ENCODE peak calls at places on chromosome 1, in four cellular contexts. A is CD8-positive, alpha-beta memory T cell; N is small intestine; L is K562. Z is an unnamed sample.

GRCh38 chr1:228143480-228144212 is 3.6 kb downstream of the GUK1 start:
- DNase-seq in A (no peak), N (no peak), L (no peak), Z (no peak)

GRCh38 chr1:59052194-59052593 is 244.7 kb upstream of the FGGY start:
- DNase-seq in A (no peak), N (no peak), L (no peak), Z (no peak)

GRCh38 chr1:221344693-221345092 is 397.2 kb downstream of the DUSP10 start:
- DNase-seq in A (no peak), N (no peak), L (no peak), Z (no peak)

GRCh38 chr1:98387701-98388100 is 273.8 kb upstream of the SNX7 start:
- DNase-seq in A (no peak), N (no peak), L (no peak), Z (no peak)

GRCh38 chr1:151729157-151729965 is 8.0 kb downstream of the RIIAD1 start:
- DNase-seq in A (no peak), N (peak; percentile 58), L (no peak), Z (no peak)

GRCh38 chr1:109241841-109242301 is 7.5 kb upstream of the CELSR2 start:
- DNase-seq in A (no peak), N (no peak), L (no peak), Z (no peak)

GRCh38 chr1:81174052-81174451 is 626.7 kb upstream of the ADGRL2 start:
- DNase-seq in A (no peak), N (no peak), L (no peak), Z (no peak)

GRCh38 chr1:189775343-189775742 is 702.3 kb downstream of the BRINP3 start:
- DNase-seq in A (no peak), N (no peak), L (no peak), Z (no peak)

GRCh38 chr1:244992833-244993232 is 128.5 kb upstream of the HNRNPU start:
- DNase-seq in A (no peak), N (no peak), L (no peak), Z (no peak)

GRCh38 chr1:103514920-103515503 is 10.5 kb upstream of the RNPC3 start:
- DNase-seq in A (peak; percentile 44), N (peak; percentile 58), L (peak; percentile 48), Z (peak; percentile 11)

GRCh38 chr1:88877382-88877825 is 14.0 kb downstream of the GTF2B start:
- DNase-seq in A (peak; percentile 30), N (peak; percentile 41), L (peak; percentile 16), Z (no peak)

GRCh38 chr1:39633422-39633821 is 6.0 kb downstream of the HEYL start:
- DNase-seq in A (no peak), N (no peak), L (no peak), Z (no peak)

GRCh38 chr1:39631361-39632331 is 7.8 kb downstream of the HEYL start:
- DNase-seq in A (no peak), N (no peak), L (no peak), Z (no peak)

GRCh38 chr1:39635205-39635870 is 4.1 kb downstream of the HEYL start:
- DNase-seq in A (no peak), N (no peak), L (no peak), Z (no peak)

GRCh38 chr1:39635871-39636210 is 3.6 kb downstream of the HEYL start:
- DNase-seq in A (no peak), N (no peak), L (no peak), Z (no peak)

GRCh38 chr1:39632491-39633417 is 6.7 kb downstream of the HEYL start:
- DNase-seq in A (no peak), N (peak; percentile 9), L (peak; percentile 37), Z (no peak)
- H3K4me3 ChIP-seq in A (no peak overlapping the region), N (no peak overlapping the region), L (no peak overlapping the region), Z (peak overlapping the region; percentile 37)

GRCh38 chr1:47442202-47442601 is 4.4 kb downstream of the FOXD2 start:
- DNase-seq in A (no peak), N (no peak), L (no peak), Z (no peak)

GRCh38 chr1:47440052-47440848 is 2.4 kb downstream of the FOXD2 start:
- DNase-seq in A (no peak), N (no peak), L (no peak), Z (no peak)

GRCh38 chr1:47439151-47440051 is 1.6 kb downstream of the FOXD2 start:
- DNase-seq in A (no peak), N (no peak), L (no peak), Z (no peak)

GRCh38 chr1:47441450-47442106 is 3.7 kb downstream of the FOXD2 start:
- DNase-seq in A (no peak), N (no peak), L (no peak), Z (no peak)

DNA sequence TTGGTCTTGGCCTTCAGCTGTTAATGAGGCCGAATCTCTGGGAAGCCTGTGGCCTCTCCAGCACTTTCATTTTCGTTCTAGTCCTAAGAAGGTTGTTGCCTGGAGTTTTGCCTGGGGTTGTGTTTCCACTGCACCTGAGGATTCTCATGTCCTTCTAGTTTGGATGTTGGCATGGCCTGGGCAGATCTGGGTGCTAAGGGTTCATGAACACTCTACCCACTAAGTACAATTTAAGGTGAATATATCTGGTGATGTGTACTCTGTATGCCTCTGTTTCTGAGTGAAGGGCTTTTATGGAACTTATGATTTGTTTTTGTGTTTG is 3.0 kb downstream of the FOXD2 start:
- DNase-seq in A (no peak), N (peak; percentile 58), L (no peak), Z (no peak)
- H3K4me1 ChIP-seq in A (peaks cover 21% of the 10 kb centered on the region), N (no peaks in the 10 kb centered on the region), L (peaks cover 44% of the 10 kb centered on the region), Z (peaks cover 1% of the 10 kb centered on the region)

GRCh38 chr1:198929961-198930599 is 291.2 kb downstream of the PTPRC start:
- DNase-seq in A (peak; percentile 58), N (no peak), L (no peak), Z (no peak)

GRCh38 chr1:198925575-198925974 is 286.7 kb downstream of the PTPRC start:
- DNase-seq in A (no peak), N (no peak), L (no peak), Z (no peak)

GRCh38 chr1:198932351-198932991 is 293.6 kb downstream of the PTPRC start:
- DNase-seq in A (no peak), N (no peak), L (no peak), Z (no peak)

GRCh38 chr1:198927129-198927528 is 288.3 kb downstream of the PTPRC start:
- DNase-seq in A (no peak), N (no peak), L (no peak), Z (no peak)

DNA sequence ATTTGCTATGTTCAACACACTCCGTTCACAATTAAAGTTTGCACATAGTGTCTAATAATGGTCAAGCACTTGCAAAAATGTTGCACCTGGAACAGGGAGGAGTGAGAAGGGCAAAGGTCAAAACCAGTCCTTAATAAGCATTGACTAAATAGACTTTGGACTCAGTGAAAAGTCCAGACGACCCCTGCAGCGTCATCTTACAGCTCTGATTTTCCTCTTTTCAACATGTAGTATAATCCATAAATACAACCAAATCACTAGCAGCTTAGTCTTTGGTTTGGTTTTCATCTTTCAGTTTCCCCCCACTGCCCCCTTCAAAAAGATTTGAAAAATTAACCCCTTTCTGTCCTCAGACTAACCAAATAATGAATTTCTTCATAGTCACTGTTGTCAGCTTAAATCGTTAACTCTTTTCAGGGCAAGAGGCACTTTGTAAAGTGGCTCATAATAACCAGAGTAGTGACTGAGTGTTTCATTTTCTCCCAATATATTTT is 290.3 kb downstream of the PTPRC start:
- DNase-seq in A (no peak), N (no peak), L (no peak), Z (no peak)
- H3K36me3 ChIP-seq in A (no peaks in the 10 kb centered on the region), N (no peaks in the 10 kb centered on the region), L (no peaks in the 10 kb centered on the region), Z (no peaks in the 10 kb centered on the region)

GRCh38 chr1:3141836-3142235 is 72.8 kb downstream of the PRDM16 start:
- DNase-seq in A (no peak), N (no peak), L (no peak), Z (no peak)

GRCh38 chr1:3142236-3142635 is 73.2 kb downstream of the PRDM16 start:
- DNase-seq in A (no peak), N (no peak), L (no peak), Z (no peak)

GRCh38 chr1:3139451-3139852 is 70.4 kb downstream of the PRDM16 start:
- DNase-seq in A (no peak), N (no peak), L (no peak), Z (no peak)

GRCh38 chr1:3138623-3139151 is 69.7 kb downstream of the PRDM16 start:
- DNase-seq in A (no peak), N (no peak), L (no peak), Z (no peak)

DNA sequence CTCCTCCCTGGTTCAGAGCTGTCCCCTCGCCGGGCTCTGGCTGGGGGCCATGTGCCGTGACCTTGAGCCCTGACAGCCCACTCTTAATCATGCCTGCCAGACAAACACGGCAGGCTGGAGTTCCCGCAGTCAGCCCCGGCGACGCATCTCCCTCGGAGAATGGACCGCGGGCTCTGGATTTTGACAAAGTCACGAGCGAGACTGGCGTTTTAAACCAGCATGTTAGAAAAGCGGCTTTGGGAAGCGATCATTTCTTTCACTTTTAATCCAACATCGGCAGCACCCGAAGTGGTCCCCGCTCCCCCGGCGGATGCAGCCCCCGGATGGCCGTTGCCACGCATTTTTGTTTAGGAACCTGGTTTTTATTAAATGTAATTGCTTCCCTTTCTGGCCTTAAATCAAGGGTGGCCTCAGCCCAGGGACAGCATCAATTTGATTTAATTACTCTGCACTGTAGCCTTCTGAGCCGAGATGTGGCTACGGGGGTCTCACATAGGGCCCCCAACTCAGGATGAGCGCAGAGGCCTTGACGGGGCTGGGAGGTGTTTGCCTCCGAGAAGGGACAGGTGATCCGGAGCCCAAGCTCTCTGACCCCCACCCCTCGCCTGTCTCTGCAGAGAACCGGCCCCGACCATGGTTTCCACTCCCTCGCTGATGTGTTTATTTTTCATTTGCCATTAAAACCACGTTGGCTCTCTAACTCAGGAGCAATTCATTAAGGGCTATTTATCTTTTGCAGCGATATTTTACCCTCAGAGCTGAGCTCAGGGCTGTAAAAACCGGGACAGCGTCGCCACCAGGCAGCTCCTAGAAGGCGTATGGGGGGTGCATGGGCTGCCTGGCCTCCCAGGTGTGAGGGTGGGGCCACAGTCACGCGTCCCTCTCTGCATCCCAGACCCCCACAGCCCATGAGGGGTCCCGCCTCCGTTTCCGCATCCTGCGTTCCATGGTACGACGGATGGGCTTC is 71.2 kb downstream of the PRDM16 start:
- DNase-seq in A (no peak), N (no peak), L (no peak), Z (no peak)
- H3K4me3 ChIP-seq in A (no peak overlapping the region), N (no peak overlapping the region), L (no peak overlapping the region), Z (no peak overlapping the region)

GRCh38 chr1:200906491-200906890 is 11.8 kb downstream of the INAVA start:
- DNase-seq in A (no peak), N (no peak), L (no peak), Z (no peak)
- H3K4me1 ChIP-seq in A (peaks cover 14% of the 10 kb centered on the region), N (peaks cover 8% of the 10 kb centered on the region), L (peaks cover 7% of the 10 kb centered on the region), Z (no peaks in the 10 kb centered on the region)

GRCh38 chr1:19325958-19326747 is 14.0 kb downstream of the SLC66A1 start:
- DNase-seq in A (no peak), N (no peak), L (no peak), Z (no peak)
- H3K36me3 ChIP-seq in A (no peaks in the 10 kb centered on the region), N (peaks cover 10% of the 10 kb centered on the region), L (peaks cover 62% of the 10 kb centered on the region), Z (peaks cover 18% of the 10 kb centered on the region)

GRCh38 chr1:30684881-30685795 is 38.2 kb downstream of the MATN1 start:
- DNase-seq in A (peak; percentile 30), N (peak; percentile 89), L (peak; percentile 60), Z (peak; percentile 93)
- H3K4me3 ChIP-seq in A (peak overlapping the region; percentile 22), N (no peak overlapping the region), L (no peak overlapping the region), Z (peak overlapping the region; percentile 11)

DNA sequence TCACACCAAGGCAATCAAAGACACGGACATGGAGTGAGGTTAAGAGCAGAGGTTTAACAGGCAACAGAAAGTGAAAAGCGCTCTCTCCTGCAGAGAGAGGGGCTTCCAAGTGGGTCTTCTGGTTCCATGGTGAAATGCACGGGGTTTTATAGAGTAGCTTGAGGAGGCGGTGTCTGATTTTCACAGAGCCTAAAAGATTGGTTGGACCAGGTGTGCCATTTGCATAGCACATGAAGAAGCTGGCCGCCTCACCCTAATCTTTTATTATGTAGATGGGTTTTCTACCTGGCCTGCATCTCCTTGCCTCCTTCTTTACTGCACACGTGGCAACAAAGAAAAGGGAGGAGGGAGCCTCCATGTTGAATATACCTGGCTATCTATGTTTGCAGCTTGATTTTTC is 197.3 kb downstream of the RYR2 start:
- DNase-seq in A (no peak), N (no peak), L (no peak), Z (peak; percentile 64)
- H3K4me1 ChIP-seq in A (no peaks in the 10 kb centered on the region), N (no peaks in the 10 kb centered on the region), L (no peaks in the 10 kb centered on the region), Z (peaks cover 3% of the 10 kb centered on the region)

Z was measured in iPS DF 6.9.